ENCODE peak calls at places on chromosomes 3 and 15, in seven cellular contexts. One of them, this sample, is unnamed.

GRCh38 chr3:58537412-58538301 is 667 bp upstream of the ACOX2 start:
- DNase-seq in AG10803: no peak
- DNase-seq in neural crest cell: no peak
- DNase-seq in natural killer cell: no peak
- DNase-seq in NCI-H446: no peak
- DNase-seq in neural progenitor cell: no peak
- DNase-seq in iPS-NIHi11: no peak
- DNase-seq in this sample: no peak

GRCh38 chr15:64452988-64453688 is 7.2 kb upstream of the ZNF609 start:
- DNase-seq in AG10803: peak; percentile 43
- DNase-seq in neural crest cell: no peak
- DNase-seq in natural killer cell: no peak
- DNase-seq in NCI-H446: peak; percentile 64
- DNase-seq in neural progenitor cell: peak; percentile 18
- DNase-seq in iPS-NIHi11: no peak
- DNase-seq in this sample: peak; percentile 73

GRCh38 chr3:195139876-195140240 is 131.1 kb downstream of the XXYLT1 start:
- DNase-seq in AG10803: peak; percentile 7
- DNase-seq in neural crest cell: no peak
- DNase-seq in natural killer cell: no peak
- DNase-seq in NCI-H446: no peak
- DNase-seq in neural progenitor cell: no peak
- DNase-seq in iPS-NIHi11: no peak
- DNase-seq in this sample: no peak

GRCh38 chr3:45759851-45760250 is 36.5 kb downstream of the SLC6A20 start:
- DNase-seq in AG10803: no peak
- DNase-seq in neural crest cell: no peak
- DNase-seq in natural killer cell: no peak
- DNase-seq in NCI-H446: no peak
- DNase-seq in neural progenitor cell: no peak
- DNase-seq in iPS-NIHi11: no peak
- DNase-seq in this sample: no peak

GRCh38 chr3:141619450-141619849 is 118.6 kb upstream of the RNF7 start:
- DNase-seq in AG10803: no peak
- DNase-seq in neural crest cell: no peak
- DNase-seq in natural killer cell: no peak
- DNase-seq in NCI-H446: no peak
- DNase-seq in neural progenitor cell: no peak
- DNase-seq in iPS-NIHi11: no peak
- DNase-seq in this sample: no peak

GRCh38 chr3:123843668-123844067 is 40.5 kb downstream of the MYLK start:
- DNase-seq in AG10803: peak; percentile 69
- DNase-seq in neural crest cell: no peak
- DNase-seq in natural killer cell: no peak
- DNase-seq in NCI-H446: no peak
- DNase-seq in neural progenitor cell: peak; percentile 95
- DNase-seq in iPS-NIHi11: peak; percentile 31
- DNase-seq in this sample: no peak

GRCh38 chr3:6717026-6717943 is 143.6 kb upstream of the GRM7 start:
- DNase-seq in AG10803: no peak
- DNase-seq in neural crest cell: no peak
- DNase-seq in natural killer cell: no peak
- DNase-seq in NCI-H446: no peak
- DNase-seq in neural progenitor cell: no peak
- DNase-seq in iPS-NIHi11: no peak
- DNase-seq in this sample: no peak

GRCh38 chr3:14943042-14943441 is 4.3 kb upstream of the NR2C2 start:
- DNase-seq in AG10803: no peak
- DNase-seq in neural crest cell: no peak
- DNase-seq in natural killer cell: no peak
- DNase-seq in NCI-H446: no peak
- DNase-seq in neural progenitor cell: no peak
- DNase-seq in iPS-NIHi11: no peak
- DNase-seq in this sample: no peak

GRCh38 chr3:152289708-152290107 is 21.0 kb downstream of the MBNL1 start:
- DNase-seq in AG10803: no peak
- DNase-seq in neural crest cell: no peak
- DNase-seq in natural killer cell: no peak
- DNase-seq in NCI-H446: no peak
- DNase-seq in neural progenitor cell: no peak
- DNase-seq in iPS-NIHi11: no peak
- DNase-seq in this sample: no peak

GRCh38 chr3:12188328-12188648 is 29.6 kb upstream of the TIMP4 start:
- DNase-seq in AG10803: no peak
- DNase-seq in neural crest cell: no peak
- DNase-seq in natural killer cell: no peak
- DNase-seq in NCI-H446: no peak
- DNase-seq in neural progenitor cell: no peak
- DNase-seq in iPS-NIHi11: no peak
- DNase-seq in this sample: no peak

GRCh38 chr3:171813897-171814460 is 3.7 kb upstream of the PLD1 start:
- DNase-seq in AG10803: peak; percentile 82
- DNase-seq in neural crest cell: no peak
- DNase-seq in natural killer cell: peak; percentile 22
- DNase-seq in NCI-H446: no peak
- DNase-seq in neural progenitor cell: no peak
- DNase-seq in iPS-NIHi11: no peak
- DNase-seq in this sample: no peak

GRCh38 chr3:70882104-70882503 is 569.7 kb upstream of the MDFIC2 start:
- DNase-seq in AG10803: no peak
- DNase-seq in neural crest cell: no peak
- DNase-seq in natural killer cell: no peak
- DNase-seq in NCI-H446: no peak
- DNase-seq in neural progenitor cell: no peak
- DNase-seq in iPS-NIHi11: no peak
- DNase-seq in this sample: no peak

This sample was measured in D341Med.